ENCODE peak calls at places on chromosomes 4 and X, in six cellular contexts. J is GM23338, W is upper lobe of left lung, I is esophagus muscularis mucosa, M is vagina, D is SK-N-MC. T is an unnamed sample.

GRCh38 chr4:41414380-41414779 is 123.6 kb upstream of the LIMCH1 start:
- DNase-seq in D (no peak), W (no peak), J (no peak), I (no peak), M (no peak), T (no peak)

GRCh38 chrX:36462142-36462541 is 542.6 kb downstream of the CFAP47 start:
- DNase-seq in I (no peak), J (peak), D (peak), W (no peak), M (no peak), T (no peak)

GRCh38 chrX:132948648-132949260 is 9.7 kb downstream of the HS6ST2 start:
- DNase-seq in W (no peak), J (peak), D (no peak), M (no peak), I (no peak), T (no peak)

GRCh38 chrX:20913760-20914159 is 460.5 kb upstream of the CNKSR2 start:
- DNase-seq in I (no peak), D (no peak), W (no peak), J (peak), M (no peak), T (no peak)

GRCh38 chrX:71282514-71283408 is 674 bp upstream of the NONO start:
- DNase-seq in W (no peak), M (no peak), D (peak), I (no peak), J (peak), T (no peak)

GRCh38 chrX:50818986-50819385 is 5.0 kb upstream of the SHROOM4 start:
- DNase-seq in D (no peak), J (no peak), I (no peak), W (no peak), M (no peak), T (no peak)

GRCh38 chr4:654871-655734 is 19.0 kb downstream of the ATP5ME start:
- DNase-seq in M (no peak), J (no peak), W (no peak), I (no peak), D (no peak), T (no peak)

GRCh38 chr4:13548059-13548983 is 4.0 kb upstream of the NKX3-2 start:
- DNase-seq in J (peak), W (no peak), M (no peak), I (no peak), D (no peak), T (no peak)

GRCh38 chr4:17817027-17817426 is 6.2 kb downstream of the NCAPG start:
- DNase-seq in W (no peak), D (no peak), I (no peak), J (peak), M (no peak), T (no peak)

DNA sequence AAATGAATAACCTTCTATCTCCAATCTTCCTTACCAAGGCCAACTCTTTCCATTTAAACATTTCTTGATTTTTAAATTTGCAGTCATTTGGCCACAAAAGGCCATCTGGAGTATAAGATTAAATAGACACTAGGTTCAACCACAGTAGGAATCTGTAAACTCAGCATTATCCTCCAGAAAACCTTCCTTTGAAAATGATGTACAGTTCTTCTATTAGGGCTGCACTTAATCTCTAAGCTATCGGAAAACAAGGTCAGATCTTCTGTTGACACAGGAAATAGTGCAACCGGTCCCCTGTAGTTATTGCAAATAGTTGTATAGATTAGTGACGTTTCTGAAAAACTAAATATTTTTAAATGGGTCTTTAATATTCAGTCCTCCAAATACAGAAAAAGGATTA is 359.0 kb upstream of the ATOH1 start:
- DNase-seq in M (no peak), I (no peak), D (no peak), W (no peak), J (no peak), T (no peak)
- TF ChIP-seq POLR2AphosphoS5 in M (no peak), I (no peak), D (no peak), W (no peak), J (no peak), T (no peak)

DNA sequence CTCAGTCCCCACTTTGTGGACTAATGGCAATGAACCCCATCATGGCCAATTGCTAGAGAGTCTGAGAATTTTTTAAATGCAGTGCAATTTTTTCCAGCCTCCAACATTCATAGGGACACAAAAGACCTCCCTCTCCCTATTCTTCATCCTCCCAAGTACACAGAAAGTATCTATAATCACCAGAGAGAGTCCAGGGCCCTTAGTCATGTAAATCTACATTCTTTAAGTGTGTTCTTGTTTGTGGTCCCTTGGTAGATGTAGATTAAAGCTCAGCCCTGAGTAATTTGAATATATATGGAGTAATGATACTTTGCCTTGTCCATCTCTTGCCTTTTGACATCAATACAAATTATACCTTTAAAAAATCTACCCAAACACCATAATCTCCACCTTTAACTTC is 51.3 kb upstream of the ATXN3L start:
- DNase-seq in J (no peak), W (no peak), D (no peak), I (no peak), M (no peak), T (no peak)
- TF ChIP-seq POLR2AphosphoS5 in J (no peak), W (no peak), D (no peak), I (no peak), M (no peak), T (no peak)

GRCh38 chrX:154097597-154098541 is at the start of gene MECP2:
- DNase-seq in M (no peak), W (peak), I (peak), J (peak), D (peak), T (peak)
- TF ChIP-seq POLR2AphosphoS5 in M (peak), W (peak), I (peak), J (peak), D (peak), T (peak)

GRCh38 chrX:29852767-29853166 is 362.6 kb upstream of the MAGEB2 start:
- DNase-seq in J (no peak), D (no peak), I (no peak), M (no peak), W (no peak), T (no peak)

GRCh38 chrX:29862126-29862664 is 353.2 kb upstream of the MAGEB2 start:
- DNase-seq in I (no peak), W (no peak), J (no peak), M (no peak), D (no peak), T (no peak)

DNA sequence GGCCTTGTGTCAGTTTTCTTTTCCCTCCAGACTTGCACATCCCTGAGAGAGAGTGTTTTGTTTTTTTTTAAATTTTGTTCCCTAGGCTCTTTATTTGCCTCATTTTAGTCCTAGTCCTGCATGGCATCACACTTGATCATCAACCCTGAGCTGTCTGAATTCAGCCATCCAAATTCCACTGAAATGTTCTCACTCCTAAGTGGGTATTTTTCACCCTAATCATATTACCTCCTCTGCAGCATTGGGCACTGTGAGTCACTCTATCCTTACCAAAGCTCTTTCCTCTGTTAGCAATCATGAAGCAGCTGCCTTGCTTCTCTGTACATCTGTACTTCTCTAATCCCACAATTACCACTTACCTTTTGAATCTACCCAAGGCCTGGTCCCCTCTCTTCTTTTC is 356.6 kb upstream of the MAGEB2 start:
- DNase-seq in W (no peak), D (no peak), M (no peak), I (no peak), J (no peak), T (no peak)
- TF ChIP-seq POLR2AphosphoS5 in W (no peak), D (no peak), M (no peak), I (no peak), J (no peak), T (no peak)

GRCh38 chrX:41958861-41959260 is 35.5 kb upstream of the CASK start:
- DNase-seq in I (no peak), D (no peak), M (no peak), W (no peak), J (no peak), T (no peak)
- TF ChIP-seq POLR2AphosphoS5 in I (no peak), D (no peak), M (no peak), W (no peak), J (no peak), T (no peak)

GRCh38 chrX:45508459-45508858 is 307.8 kb upstream of the DIPK2B start:
- DNase-seq in J (no peak), W (no peak), I (no peak), D (no peak), M (no peak), T (no peak)

GRCh38 chrX:45505214-45505613 is 304.5 kb upstream of the DIPK2B start:
- DNase-seq in M (no peak), I (no peak), W (no peak), J (no peak), D (no peak), T (no peak)

GRCh38 chrX:45502396-45502795 is 301.7 kb upstream of the DIPK2B start:
- DNase-seq in J (no peak), D (no peak), M (no peak), I (no peak), W (no peak), T (no peak)

GRCh38 chrX:45506149-45506768 is 305.6 kb upstream of the DIPK2B start:
- DNase-seq in W (no peak), I (no peak), J (no peak), M (no peak), D (no peak), T (no peak)
- TF ChIP-seq POLR2AphosphoS5 in W (no peak), I (no peak), J (no peak), M (no peak), D (no peak), T (no peak)

T was measured in stomach.